ENCODE peak calls at places on chromosomes 11 and 22, in four cellular contexts. H is GM12878, K is K562, O is HepG2. C is an unnamed sample.

GRCh38 chr22:24156146-24156914 is 25.0 kb upstream of the SUSD2 start:
- DNase-seq in K (peak; percentile 16), H (no peak), O (no peak), C (peak; percentile 36)

GRCh38 chr11:92978226-92979111 is 9.0 kb downstream of the MTNR1B start:
- DNase-seq in O (no peak), K (peak; percentile 24), H (no peak), C (no peak)

GRCh38 chr22:36736701-36737320 is 33.3 kb upstream of the CACNG2 start:
- DNase-seq in H (no peak), K (no peak), O (no peak), C (no peak)

GRCh38 chr22:22487869-22488597 is 20.5 kb downstream of the ZNF280B start:
- DNase-seq in O (no peak), H (no peak), K (no peak), C (no peak)

GRCh38 chr11:108906826-108907225 is 242.0 kb downstream of the DDX10 start:
- DNase-seq in H (no peak), K (no peak), O (no peak), C (no peak)

GRCh38 chr22:37156686-37157435 is 7.1 kb upstream of the IL2RB start:
- DNase-seq in H (no peak), O (no peak), K (no peak), C (no peak)

GRCh38 chr11:59197990-59198389 is 14.7 kb downstream of the MPEG1 start:
- DNase-seq in H (no peak), K (no peak), O (no peak), C (no peak)

GRCh38 chr11:56700242-56700918 is 1.5 kb downstream of the OR9G1 start:
- DNase-seq in O (no peak), K (no peak), H (no peak), C (no peak)

GRCh38 chr22:17910561-17911311 is 113.6 kb downstream of the MICAL3 start:
- DNase-seq in H (no peak), O (no peak), K (no peak), C (peak; percentile 61)

GRCh38 chr11:841981-842369 is 354 bp downstream of the POLR2L start:
- DNase-seq in H (no peak), O (no peak), K (no peak), C (no peak)

GRCh38 chr11:32259641-32260081 is 168.8 kb downstream of the RCN1 start:
- DNase-seq in O (no peak), H (peak; percentile 62), K (no peak), C (no peak)

GRCh38 chr22:45268167-45268957 is 16.4 kb upstream of the UPK3A start:
- DNase-seq in H (no peak), K (peak; percentile 34), O (no peak), C (peak; percentile 90)

GRCh38 chr22:39291501-39291900 is 27.9 kb downstream of the RPL3 start:
- DNase-seq in O (no peak), K (no peak), H (no peak), C (no peak)

GRCh38 chr11:92453055-92453454 is 228.4 kb downstream of the FAT3 start:
- DNase-seq in H (no peak), O (no peak), K (no peak), C (no peak)

GRCh38 chr11:34194576-34195335 is 89.3 kb downstream of the NAT10 start:
- DNase-seq in O (no peak), K (no peak), H (no peak), C (peak; percentile 33)

GRCh38 chr11:8084352-8084751 is 3.3 kb downstream of the TUB start:
- DNase-seq in H (no peak), K (no peak), O (no peak), C (no peak)

GRCh38 chr11:75100314-75100713 is 3.6 kb upstream of the OR2AT4 start:
- DNase-seq in H (peak; percentile 78), O (no peak), K (peak; percentile 62), C (no peak)

GRCh38 chr11:36622431-36623136 is 24.5 kb upstream of the RAG2 start:
- DNase-seq in O (peak; percentile 31), H (no peak), K (peak; percentile 9), C (no peak)

GRCh38 chr22:39138357-39138997 is 14.0 kb downstream of the CBX7 start:
- DNase-seq in O (no peak), H (no peak), K (no peak), C (no peak)

GRCh38 chr22:40524392-40525249 is 111.9 kb downstream of the MRTFA start:
- DNase-seq in K (peak; percentile 13), O (peak; percentile 19), H (no peak), C (no peak)

GRCh38 chr22:40121463-40121862 is 56.3 kb upstream of the TNRC6B start:
- DNase-seq in K (no peak), H (no peak), O (no peak), C (no peak)

GRCh38 chr11:79304599-79305212 is 136.1 kb downstream of the TENM4 start:
- DNase-seq in O (no peak), K (no peak), H (no peak), C (no peak)

GRCh38 chr11:7516488-7516887 is 2.7 kb downstream of the PPFIBP2 start:
- DNase-seq in K (no peak), O (no peak), H (no peak), C (no peak)

GRCh38 chr11:118797510-118797909 is 6.5 kb upstream of the DDX6 start:
- DNase-seq in O (peak; percentile 15), H (no peak), K (no peak), C (no peak)
- TF ChIP-seq NR2C2 in O (no peak), H (no peak), K (no peak), C (no peak)

GRCh38 chr11:64776875-64777274 is 1.5 kb downstream of the SF1 start:
- DNase-seq in O (no peak), H (no peak), K (no peak), C (no peak)
- TF ChIP-seq TCF7 in O (no peak), H (no peak), K (no peak), C (no peak)

DNA sequence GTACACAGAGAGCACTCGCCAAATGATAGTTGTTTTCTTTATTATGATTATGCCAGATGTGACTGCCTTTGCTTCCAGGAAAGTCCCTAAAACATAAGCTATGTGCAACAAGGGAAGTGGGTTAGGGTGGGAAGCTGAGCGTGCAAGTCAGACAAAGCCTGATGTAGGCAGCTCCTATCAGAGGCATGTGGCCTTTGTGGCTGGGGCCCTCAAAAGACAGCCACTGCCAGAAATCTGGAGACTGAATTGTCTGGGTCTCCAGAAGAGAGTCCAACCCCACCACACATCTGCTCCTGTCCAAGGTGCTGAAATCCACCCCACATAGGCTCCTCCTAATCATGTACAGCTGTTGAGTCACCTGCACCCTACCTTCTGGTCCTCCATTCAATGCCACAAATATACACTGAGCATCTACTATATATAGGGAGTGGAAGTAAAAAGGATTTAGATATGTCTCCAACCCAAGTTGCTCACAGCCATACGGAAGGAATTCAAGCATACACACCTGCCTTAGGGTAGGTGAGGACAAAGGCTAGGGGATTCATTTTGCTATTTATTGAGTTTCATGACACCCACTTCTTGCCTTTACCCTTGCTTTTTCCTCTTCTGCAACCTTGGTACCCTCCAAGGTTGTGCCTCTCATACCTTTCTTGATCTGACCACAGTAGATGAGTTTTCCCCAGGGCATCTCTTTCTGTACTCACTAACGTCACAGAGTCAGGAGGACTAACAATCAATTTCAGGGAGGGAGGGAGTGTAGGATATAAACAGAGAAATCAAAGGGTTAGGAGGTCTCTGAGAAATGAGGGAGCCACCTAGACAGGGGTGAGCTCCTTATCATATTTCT is 12.4 kb downstream of the SEC14L3 start:
- DNase-seq in K (no peak), O (peak; percentile 12), H (no peak), C (peak; percentile 50)
- TF ChIP-seq NR2C2 in K (no peak), O (no peak), H (no peak), C (no peak)

GRCh38 chr11:78038697-78039313 is 15.7 kb upstream of the KCTD14 start:
- DNase-seq in H (no peak), O (peak; percentile 90), K (no peak), C (no peak)
- TF ChIP-seq TCF7 in H (no peak), O (peak; percentile 12), K (no peak), C (no peak)

DNA sequence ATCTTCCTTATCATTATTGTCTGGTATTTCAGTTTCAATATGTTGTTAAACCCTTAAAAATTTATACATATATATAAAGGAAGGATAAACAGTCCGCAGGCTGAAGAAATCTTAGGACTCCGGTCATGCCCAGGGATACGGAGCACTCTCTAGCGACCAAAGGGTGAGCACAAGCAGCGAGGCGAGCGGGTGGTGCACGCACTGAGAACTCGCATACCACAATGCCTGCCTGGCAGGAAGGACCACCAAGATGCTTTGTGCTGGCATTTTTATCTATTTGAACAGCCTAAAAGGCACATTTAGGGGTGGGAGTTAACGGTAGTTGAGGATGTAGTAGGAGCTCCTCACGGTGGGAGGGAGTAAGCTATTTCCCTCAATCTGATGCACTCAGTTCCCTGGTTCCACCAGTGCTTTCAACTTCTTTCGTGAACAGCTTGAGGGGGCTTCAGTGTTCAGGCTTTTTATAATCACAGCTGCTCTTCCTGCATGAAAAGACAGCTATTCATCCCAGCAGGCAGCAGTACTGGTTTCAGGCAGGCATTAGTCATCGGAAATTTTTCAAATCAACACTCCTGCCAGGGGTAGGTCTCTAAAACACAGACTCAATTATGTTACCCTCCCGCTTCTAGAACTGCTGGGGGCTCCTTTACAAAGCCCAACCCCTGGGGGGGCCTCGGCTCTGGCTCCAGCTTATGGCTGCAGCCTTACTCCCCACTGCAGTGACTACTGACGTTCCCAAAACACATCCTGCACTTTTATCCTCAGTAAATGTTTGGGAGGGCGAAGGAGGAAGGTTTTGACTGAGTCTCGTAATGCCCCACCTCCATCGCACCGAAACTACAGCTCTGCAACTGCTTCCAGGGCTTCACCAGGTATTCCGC is 6.0 kb downstream of the POLDIP3 start:
- DNase-seq in O (no peak), K (no peak), H (no peak), C (no peak)
- TF ChIP-seq NR2C2 in O (no peak), K (no peak), H (no peak), C (no peak)

DNA sequence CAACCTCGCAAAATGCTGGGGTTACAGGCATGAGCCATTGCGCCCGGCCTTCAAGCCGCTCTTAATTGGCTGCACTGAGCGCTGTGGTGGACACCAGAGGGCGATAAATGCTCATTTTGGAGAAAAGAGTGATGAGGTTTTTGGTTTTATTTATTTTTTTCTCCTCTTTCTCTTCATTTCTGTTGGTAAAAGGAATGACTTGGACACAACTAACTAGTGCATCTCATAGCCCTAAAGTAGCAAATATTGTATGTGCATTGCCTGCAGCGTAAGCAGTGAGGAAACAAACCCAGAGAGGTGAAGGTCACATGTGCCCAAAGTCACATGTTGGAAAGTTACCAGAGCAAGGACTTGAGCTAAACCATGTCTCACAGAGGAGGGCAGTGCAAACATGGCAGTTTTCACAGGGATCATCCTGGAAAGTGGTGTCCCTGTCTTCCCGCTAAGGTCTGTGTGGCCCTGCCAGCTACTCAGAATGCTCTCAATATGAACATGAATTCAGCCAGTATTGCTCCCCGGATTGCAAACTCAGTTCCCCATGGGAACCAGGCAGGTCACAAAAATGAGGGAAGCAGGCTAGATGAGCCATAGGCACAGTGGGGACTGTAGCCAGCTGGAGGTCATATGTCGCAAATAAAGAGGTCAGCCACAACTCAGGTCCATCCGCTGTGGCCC is 8.6 kb upstream of the CD82 start:
- DNase-seq in H (peak; percentile 47), O (peak; percentile 41), K (no peak), C (peak; percentile 67)
- TF ChIP-seq TCF7 in H (no peak), O (no peak), K (no peak), C (no peak)

DNA sequence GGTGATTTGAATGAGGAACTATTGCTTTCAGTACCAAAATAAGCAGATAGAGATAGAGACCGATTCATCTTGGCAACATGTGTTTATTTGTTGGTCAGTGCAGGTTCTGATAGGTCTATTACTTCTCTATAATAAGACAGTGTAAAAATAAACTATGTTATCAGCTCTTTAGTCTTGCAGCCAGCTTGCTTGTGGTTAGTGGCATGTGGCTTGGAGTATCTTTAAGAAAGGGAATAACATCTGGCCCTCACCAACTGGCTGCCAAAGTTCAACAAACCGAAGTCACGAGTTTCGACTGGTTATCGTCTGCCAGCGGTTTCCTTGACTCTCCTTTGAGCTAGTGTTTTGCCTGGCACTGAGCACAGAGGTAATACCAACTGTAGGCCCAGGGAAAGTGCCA is 71.8 kb downstream of the CTTN start:
- DNase-seq in K (peak; percentile 17), H (peak; percentile 61), O (no peak), C (no peak)
- TF ChIP-seq NR2C2 in K (no peak), H (no peak), O (no peak), C (no peak)

C was measured in WTC11.